ENCODE peak calls at places on chromosomes 3 and 15, in five cellular contexts. One of them, this sample, is unnamed.

GRCh38 chr3:119817071-119817470 is 35.2 kb downstream of the NR1I2 start:
- ATAC-seq in heart right ventricle: peak; percentile 60
- ATAC-seq in lower lobe of right lung: no peak
- ATAC-seq in psoas muscle: no peak
- ATAC-seq in PC-3: no peak
- ATAC-seq in this sample: no peak

GRCh38 chr3:134126153-134126552 is 96.4 kb upstream of the SLCO2A1 start:
- ATAC-seq in psoas muscle: no peak
- ATAC-seq in PC-3: no peak
- ATAC-seq in lower lobe of right lung: no peak
- ATAC-seq in heart right ventricle: no peak
- ATAC-seq in this sample: no peak

GRCh38 chr3:18185624-18186023 is 239.5 kb downstream of the SATB1 start:
- ATAC-seq in heart right ventricle: no peak
- ATAC-seq in psoas muscle: no peak
- ATAC-seq in lower lobe of right lung: no peak
- ATAC-seq in PC-3: no peak
- ATAC-seq in this sample: no peak

GRCh38 chr3:9205345-9206143 is 43.9 kb downstream of the SRGAP3 start:
- ATAC-seq in lower lobe of right lung: no peak
- ATAC-seq in PC-3: no peak
- ATAC-seq in heart right ventricle: no peak
- ATAC-seq in psoas muscle: no peak
- ATAC-seq in this sample: no peak

GRCh38 chr3:127981097-127981496 is 66.1 kb downstream of the KBTBD12 start:
- ATAC-seq in PC-3: no peak
- ATAC-seq in heart right ventricle: no peak
- ATAC-seq in lower lobe of right lung: no peak
- ATAC-seq in psoas muscle: no peak
- ATAC-seq in this sample: no peak

GRCh38 chr3:149339931-149340309 is 6.5 kb upstream of the TM4SF18 start:
- ATAC-seq in PC-3: peak; percentile 90
- ATAC-seq in lower lobe of right lung: peak; percentile 95
- ATAC-seq in psoas muscle: peak; percentile 97
- ATAC-seq in heart right ventricle: peak; percentile 98
- ATAC-seq in this sample: peak; percentile 99

GRCh38 chr3:23611737-23612295 is 193.9 kb upstream of the UBE2E1 start:
- ATAC-seq in lower lobe of right lung: peak; percentile 59
- ATAC-seq in psoas muscle: peak; percentile 45
- ATAC-seq in PC-3: no peak
- ATAC-seq in heart right ventricle: peak; percentile 84
- ATAC-seq in this sample: peak; percentile 40

GRCh38 chr3:194320744-194321243 is 30.3 kb downstream of the CPN2 start:
- ATAC-seq in PC-3: no peak
- ATAC-seq in psoas muscle: no peak
- ATAC-seq in lower lobe of right lung: no peak
- ATAC-seq in heart right ventricle: no peak
- ATAC-seq in this sample: no peak

GRCh38 chr15:46309914-46310313 is 675.1 kb downstream of the SQOR start:
- ATAC-seq in heart right ventricle: no peak
- ATAC-seq in PC-3: no peak
- ATAC-seq in lower lobe of right lung: no peak
- ATAC-seq in psoas muscle: no peak
- ATAC-seq in this sample: no peak

GRCh38 chr3:14822875-14823807 is 4.4 kb downstream of the FGD5 start:
- ATAC-seq in lower lobe of right lung: peak; percentile 49
- ATAC-seq in psoas muscle: no peak
- ATAC-seq in heart right ventricle: peak; percentile 71
- ATAC-seq in PC-3: peak; percentile 31
- ATAC-seq in this sample: peak; percentile 36

GRCh38 chr3:72836923-72837322 is 11.3 kb downstream of the SHQ1 start:
- ATAC-seq in lower lobe of right lung: no peak
- ATAC-seq in heart right ventricle: peak; percentile 99
- ATAC-seq in psoas muscle: peak; percentile 99
- ATAC-seq in PC-3: no peak
- ATAC-seq in this sample: peak; percentile 78

GRCh38 chr15:62925875-62926274 is 116.7 kb upstream of the TPM1 start:
- ATAC-seq in PC-3: no peak
- ATAC-seq in heart right ventricle: no peak
- ATAC-seq in lower lobe of right lung: no peak
- ATAC-seq in psoas muscle: no peak
- ATAC-seq in this sample: no peak

GRCh38 chr3:119518026-119518425 is 19.7 kb downstream of the TIMMDC1 start:
- ATAC-seq in PC-3: no peak
- ATAC-seq in heart right ventricle: peak; percentile 58
- ATAC-seq in lower lobe of right lung: no peak
- ATAC-seq in psoas muscle: no peak
- ATAC-seq in this sample: no peak

GRCh38 chr3:77449459-77449858 is 409.6 kb downstream of the ROBO2 start:
- ATAC-seq in lower lobe of right lung: no peak
- ATAC-seq in heart right ventricle: no peak
- ATAC-seq in PC-3: peak; percentile 58
- ATAC-seq in psoas muscle: no peak
- ATAC-seq in this sample: no peak

GRCh38 chr3:152488449-152488848 is 219.7 kb downstream of the MBNL1 start:
- ATAC-seq in PC-3: no peak
- ATAC-seq in psoas muscle: no peak
- ATAC-seq in lower lobe of right lung: no peak
- ATAC-seq in heart right ventricle: no peak
- ATAC-seq in this sample: no peak

GRCh38 chr3:100057716-100058575 is 56.4 kb downstream of the FILIP1L start:
- ATAC-seq in lower lobe of right lung: no peak
- ATAC-seq in heart right ventricle: peak; percentile 73
- ATAC-seq in PC-3: peak; percentile 45
- ATAC-seq in psoas muscle: peak; percentile 76
- ATAC-seq in this sample: no peak

GRCh38 chr3:168877899-168878298 is 782.2 kb upstream of the GOLIM4 start:
- ATAC-seq in psoas muscle: no peak
- ATAC-seq in PC-3: peak; percentile 61
- ATAC-seq in lower lobe of right lung: no peak
- ATAC-seq in heart right ventricle: no peak
- ATAC-seq in this sample: no peak

GRCh38 chr3:120555661-120556509 is 40.3 kb upstream of the NDUFB4 start:
- ATAC-seq in heart right ventricle: peak; percentile 74
- ATAC-seq in psoas muscle: peak; percentile 28
- ATAC-seq in lower lobe of right lung: peak; percentile 13
- ATAC-seq in PC-3: no peak
- ATAC-seq in this sample: peak; percentile 52

GRCh38 chr3:192745150-192745549 is 17.8 kb upstream of the FGF12 start:
- ATAC-seq in lower lobe of right lung: no peak
- ATAC-seq in psoas muscle: no peak
- ATAC-seq in heart right ventricle: no peak
- ATAC-seq in PC-3: no peak
- ATAC-seq in this sample: no peak

GRCh38 chr3:136904746-136905145 is 42.7 kb downstream of the NCK1 start:
- ATAC-seq in heart right ventricle: no peak
- ATAC-seq in PC-3: no peak
- ATAC-seq in lower lobe of right lung: no peak
- ATAC-seq in psoas muscle: no peak
- ATAC-seq in this sample: no peak

GRCh38 chr15:48682949-48683651 is 37.6 kb upstream of the FBN1 start:
- ATAC-seq in heart right ventricle: no peak
- ATAC-seq in PC-3: peak; percentile 2
- ATAC-seq in psoas muscle: peak; percentile 81
- ATAC-seq in lower lobe of right lung: peak; percentile 62
- ATAC-seq in this sample: peak; percentile 88

GRCh38 chr3:58058654-58059263 is 50.5 kb downstream of the FLNB start:
- ATAC-seq in heart right ventricle: peak; percentile 5
- ATAC-seq in psoas muscle: no peak
- ATAC-seq in lower lobe of right lung: no peak
- ATAC-seq in PC-3: peak; percentile 70
- ATAC-seq in this sample: no peak

DNA sequence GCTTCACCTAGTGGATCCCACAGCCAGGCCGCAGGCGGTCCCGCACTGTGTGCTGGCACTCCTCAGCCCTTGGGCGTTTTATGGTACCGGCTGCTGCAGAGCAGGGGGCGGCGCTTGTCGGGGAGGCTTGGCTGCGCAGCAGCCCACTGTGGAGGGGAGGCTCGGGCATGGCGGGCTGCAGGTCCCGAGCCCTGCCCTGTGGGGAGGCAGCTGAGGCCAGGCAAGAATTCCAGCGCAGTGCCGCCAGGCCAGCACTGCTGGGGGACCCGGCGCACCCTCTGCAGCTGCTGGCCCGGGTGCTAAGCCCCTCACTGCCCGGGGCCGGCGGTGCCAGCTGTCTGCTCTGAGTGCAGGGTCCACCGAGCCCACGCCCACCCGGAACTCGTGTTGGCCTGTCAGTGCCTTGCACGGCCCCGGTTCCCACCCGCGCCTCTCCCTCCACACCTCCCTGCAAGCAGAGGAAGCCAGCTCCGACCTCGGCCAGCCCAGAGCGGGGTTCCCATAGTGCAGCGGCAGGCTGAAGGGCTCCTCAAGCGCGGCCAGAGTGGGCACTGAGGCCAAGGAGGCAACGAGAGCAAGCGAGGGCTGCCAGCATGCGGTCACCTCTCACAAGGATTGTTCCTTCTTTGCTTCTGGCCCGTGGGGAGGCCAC is 435.0 kb upstream of the ATP10A start:
- ATAC-seq in heart right ventricle: no peak
- ATAC-seq in lower lobe of right lung: no peak
- ATAC-seq in PC-3: no peak
- ATAC-seq in psoas muscle: no peak
- ATAC-seq in this sample: no peak
- H3K9me3 ChIP-seq in heart right ventricle: no peaks in the 10 kb centered on the region
- H3K9me3 ChIP-seq in lower lobe of right lung: no peaks in the 10 kb centered on the region
- H3K9me3 ChIP-seq in PC-3: peaks cover 7% of the 10 kb centered on the region
- H3K9me3 ChIP-seq in psoas muscle: no peaks in the 10 kb centered on the region
- H3K9me3 ChIP-seq in this sample: no peaks in the 10 kb centered on the region

GRCh38 chr3:88078930-88079329 is 19.9 kb downstream of the ZNF654 start:
- ATAC-seq in lower lobe of right lung: no peak
- ATAC-seq in psoas muscle: no peak
- ATAC-seq in heart right ventricle: no peak
- ATAC-seq in PC-3: no peak
- ATAC-seq in this sample: no peak

GRCh38 chr3:88076712-88077111 is 17.7 kb downstream of the ZNF654 start:
- ATAC-seq in PC-3: no peak
- ATAC-seq in psoas muscle: no peak
- ATAC-seq in lower lobe of right lung: no peak
- ATAC-seq in heart right ventricle: no peak
- ATAC-seq in this sample: no peak

GRCh38 chr3:88075061-88075460 is 16.0 kb downstream of the ZNF654 start:
- ATAC-seq in lower lobe of right lung: no peak
- ATAC-seq in heart right ventricle: no peak
- ATAC-seq in PC-3: no peak
- ATAC-seq in psoas muscle: no peak
- ATAC-seq in this sample: no peak

GRCh38 chr3:88075497-88075896 is 16.4 kb downstream of the ZNF654 start:
- ATAC-seq in PC-3: no peak
- ATAC-seq in heart right ventricle: no peak
- ATAC-seq in lower lobe of right lung: no peak
- ATAC-seq in psoas muscle: no peak
- ATAC-seq in this sample: no peak
- H3K9me3 ChIP-seq in PC-3: no peaks in the 10 kb centered on the region
- H3K9me3 ChIP-seq in heart right ventricle: no peaks in the 10 kb centered on the region
- H3K9me3 ChIP-seq in lower lobe of right lung: no peaks in the 10 kb centered on the region
- H3K9me3 ChIP-seq in psoas muscle: peaks cover 6% of the 10 kb centered on the region
- H3K9me3 ChIP-seq in this sample: no peaks in the 10 kb centered on the region

GRCh38 chr3:126495786-126496185 is 20.1 kb upstream of the ZXDC start:
- ATAC-seq in lower lobe of right lung: no peak
- ATAC-seq in heart right ventricle: no peak
- ATAC-seq in psoas muscle: no peak
- ATAC-seq in PC-3: no peak
- ATAC-seq in this sample: no peak

GRCh38 chr3:126493731-126494130 is 18.0 kb upstream of the ZXDC start:
- ATAC-seq in PC-3: no peak
- ATAC-seq in lower lobe of right lung: no peak
- ATAC-seq in psoas muscle: no peak
- ATAC-seq in heart right ventricle: no peak
- ATAC-seq in this sample: no peak

GRCh38 chr3:126493051-126493450 is 17.4 kb upstream of the ZXDC start:
- ATAC-seq in psoas muscle: no peak
- ATAC-seq in heart right ventricle: no peak
- ATAC-seq in PC-3: no peak
- ATAC-seq in lower lobe of right lung: no peak
- ATAC-seq in this sample: no peak

GRCh38 chr3:126494831-126495230 is 19.1 kb upstream of the ZXDC start:
- ATAC-seq in lower lobe of right lung: no peak
- ATAC-seq in PC-3: no peak
- ATAC-seq in heart right ventricle: no peak
- ATAC-seq in psoas muscle: no peak
- ATAC-seq in this sample: no peak

GRCh38 chr3:126494204-126494603 is 18.5 kb upstream of the ZXDC start:
- ATAC-seq in heart right ventricle: no peak
- ATAC-seq in lower lobe of right lung: no peak
- ATAC-seq in psoas muscle: no peak
- ATAC-seq in PC-3: no peak
- ATAC-seq in this sample: peak; percentile 44
- H3K9me3 ChIP-seq in heart right ventricle: no peaks in the 10 kb centered on the region
- H3K9me3 ChIP-seq in lower lobe of right lung: no peaks in the 10 kb centered on the region
- H3K9me3 ChIP-seq in psoas muscle: no peaks in the 10 kb centered on the region
- H3K9me3 ChIP-seq in PC-3: no peaks in the 10 kb centered on the region
- H3K9me3 ChIP-seq in this sample: no peaks in the 10 kb centered on the region

DNA sequence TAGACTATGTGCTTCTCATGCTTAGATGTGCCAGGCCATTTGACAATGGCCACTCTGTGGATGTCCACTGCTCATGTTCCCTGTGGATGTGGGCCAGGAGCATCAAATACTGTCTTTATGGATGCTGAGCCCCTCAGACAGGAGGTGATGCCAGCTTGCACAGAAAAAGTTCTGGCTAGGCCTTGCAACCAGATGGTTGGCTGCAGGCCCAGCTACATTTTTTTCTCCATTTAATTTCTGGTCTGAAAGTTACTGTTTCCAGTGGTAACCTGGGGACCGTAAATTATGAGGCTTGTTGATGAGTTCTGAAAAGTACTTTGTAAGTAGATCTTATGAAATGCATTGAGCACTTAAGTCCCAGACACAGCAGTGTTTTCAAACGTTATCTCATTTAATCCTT is 228.5 kb downstream of the CHL1 start:
- ATAC-seq in PC-3: no peak
- ATAC-seq in psoas muscle: no peak
- ATAC-seq in heart right ventricle: no peak
- ATAC-seq in lower lobe of right lung: no peak
- ATAC-seq in this sample: no peak
- H3K9me3 ChIP-seq in PC-3: no peaks in the 10 kb centered on the region
- H3K9me3 ChIP-seq in psoas muscle: no peaks in the 10 kb centered on the region
- H3K9me3 ChIP-seq in heart right ventricle: no peaks in the 10 kb centered on the region
- H3K9me3 ChIP-seq in lower lobe of right lung: no peaks in the 10 kb centered on the region
- H3K9me3 ChIP-seq in this sample: no peaks in the 10 kb centered on the region

DNA sequence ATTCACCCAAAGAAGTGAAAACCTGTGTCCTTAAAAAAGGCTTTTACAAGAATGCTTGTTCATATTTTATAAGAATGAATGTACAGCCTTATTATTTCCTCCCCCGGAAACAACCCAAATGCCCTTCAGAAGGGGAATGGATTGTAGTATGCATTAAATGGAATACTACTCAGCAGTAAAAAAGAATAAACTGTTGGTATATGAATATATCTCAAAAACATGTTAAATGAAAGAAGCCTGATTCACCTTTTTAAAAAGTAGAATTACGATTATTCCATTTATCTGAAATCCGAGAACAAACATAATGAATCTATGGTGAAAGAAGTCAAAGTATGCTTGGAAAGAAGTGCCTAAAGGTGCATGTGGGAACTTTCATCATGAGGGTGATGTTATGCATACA is 20.5 kb downstream of the STT3B start:
- ATAC-seq in psoas muscle: no peak
- ATAC-seq in heart right ventricle: no peak
- ATAC-seq in PC-3: no peak
- ATAC-seq in lower lobe of right lung: no peak
- ATAC-seq in this sample: no peak
- H3K9me3 ChIP-seq in psoas muscle: peaks cover 4% of the 10 kb centered on the region
- H3K9me3 ChIP-seq in heart right ventricle: no peaks in the 10 kb centered on the region
- H3K9me3 ChIP-seq in PC-3: no peaks in the 10 kb centered on the region
- H3K9me3 ChIP-seq in lower lobe of right lung: no peaks in the 10 kb centered on the region
- H3K9me3 ChIP-seq in this sample: no peaks in the 10 kb centered on the region